ENCODE peak calls at places on chromosomes 6 and 20, in six cellular contexts. One of them, this sample, is unnamed.

GRCh38 chr20:20786428-20786827 is 74.0 kb upstream of the RALGAPA2 start:
- DNase-seq in T-cell: no peak
- DNase-seq in sigmoid colon: no peak
- DNase-seq in CD8-positive, alpha-beta T cell: no peak
- DNase-seq in coronary artery: no peak
- DNase-seq in NB4: peak
- DNase-seq in this sample: no peak

GRCh38 chr6:112015725-112016124 is 38.2 kb upstream of the CCN6 start:
- DNase-seq in sigmoid colon: no peak
- DNase-seq in T-cell: no peak
- DNase-seq in coronary artery: no peak
- DNase-seq in NB4: no peak
- DNase-seq in CD8-positive, alpha-beta T cell: no peak
- DNase-seq in this sample: no peak

GRCh38 chr20:63588641-63589041 is 14.6 kb upstream of the HELZ2 start:
- DNase-seq in coronary artery: no peak
- DNase-seq in T-cell: no peak
- DNase-seq in sigmoid colon: no peak
- DNase-seq in CD8-positive, alpha-beta T cell: no peak
- DNase-seq in NB4: no peak
- DNase-seq in this sample: no peak

GRCh38 chr6:155628315-155628714 is 172.7 kb upstream of the NOX3 start:
- DNase-seq in T-cell: no peak
- DNase-seq in NB4: no peak
- DNase-seq in CD8-positive, alpha-beta T cell: no peak
- DNase-seq in sigmoid colon: no peak
- DNase-seq in coronary artery: no peak
- DNase-seq in this sample: no peak

GRCh38 chr6:44030812-44031454 is 96.3 kb downstream of the MRPL14 start:
- DNase-seq in CD8-positive, alpha-beta T cell: no peak
- DNase-seq in T-cell: no peak
- DNase-seq in NB4: no peak
- DNase-seq in coronary artery: peak
- DNase-seq in sigmoid colon: peak
- DNase-seq in this sample: no peak

GRCh38 chr6:111581957-111582356 is 23.7 kb downstream of the TRAF3IP2 start:
- DNase-seq in coronary artery: no peak
- DNase-seq in sigmoid colon: no peak
- DNase-seq in NB4: no peak
- DNase-seq in T-cell: no peak
- DNase-seq in CD8-positive, alpha-beta T cell: no peak
- DNase-seq in this sample: no peak

GRCh38 chr6:13368716-13369115 is 40.4 kb upstream of the TBC1D7 start:
- DNase-seq in sigmoid colon: no peak
- DNase-seq in NB4: no peak
- DNase-seq in T-cell: no peak
- DNase-seq in coronary artery: no peak
- DNase-seq in CD8-positive, alpha-beta T cell: no peak
- DNase-seq in this sample: no peak

GRCh38 chr20:58787211-58788067 is 63.3 kb downstream of the GNAS-AS1 start:
- DNase-seq in CD8-positive, alpha-beta T cell: no peak
- DNase-seq in sigmoid colon: no peak
- DNase-seq in NB4: peak
- DNase-seq in coronary artery: no peak
- DNase-seq in T-cell: no peak
- DNase-seq in this sample: no peak

GRCh38 chr6:163992701-163993100 is 578.2 kb downstream of the QKI start:
- DNase-seq in NB4: no peak
- DNase-seq in sigmoid colon: no peak
- DNase-seq in T-cell: no peak
- DNase-seq in CD8-positive, alpha-beta T cell: no peak
- DNase-seq in coronary artery: no peak
- DNase-seq in this sample: no peak

GRCh38 chr6:11317885-11318771 is 85.7 kb upstream of the NEDD9 start:
- DNase-seq in NB4: peak
- DNase-seq in coronary artery: peak
- DNase-seq in CD8-positive, alpha-beta T cell: peak
- DNase-seq in T-cell: peak
- DNase-seq in sigmoid colon: peak
- DNase-seq in this sample: no peak

GRCh38 chr6:157266274-157267101 is 56.8 kb downstream of the TMEM242 start:
- DNase-seq in CD8-positive, alpha-beta T cell: no peak
- DNase-seq in coronary artery: no peak
- DNase-seq in T-cell: no peak
- DNase-seq in sigmoid colon: peak
- DNase-seq in NB4: no peak
- DNase-seq in this sample: no peak

GRCh38 chr20:20552076-20552475 is 160.4 kb downstream of the RALGAPA2 start:
- DNase-seq in sigmoid colon: no peak
- DNase-seq in coronary artery: no peak
- DNase-seq in CD8-positive, alpha-beta T cell: no peak
- DNase-seq in T-cell: no peak
- DNase-seq in NB4: no peak
- DNase-seq in this sample: no peak

GRCh38 chr20:10857362-10858070 is 183.7 kb upstream of the JAG1 start:
- DNase-seq in T-cell: no peak
- DNase-seq in CD8-positive, alpha-beta T cell: no peak
- DNase-seq in NB4: peak
- DNase-seq in coronary artery: no peak
- DNase-seq in sigmoid colon: no peak
- DNase-seq in this sample: no peak

GRCh38 chr6:104332407-104332806 is 527.3 kb downstream of the HACE1 start:
- DNase-seq in sigmoid colon: no peak
- DNase-seq in CD8-positive, alpha-beta T cell: no peak
- DNase-seq in coronary artery: no peak
- DNase-seq in T-cell: no peak
- DNase-seq in NB4: no peak
- DNase-seq in this sample: no peak

GRCh38 chr6:81265106-81265505 is 487.4 kb downstream of the TENT5A start:
- DNase-seq in sigmoid colon: peak
- DNase-seq in NB4: no peak
- DNase-seq in CD8-positive, alpha-beta T cell: no peak
- DNase-seq in coronary artery: peak
- DNase-seq in T-cell: no peak
- DNase-seq in this sample: no peak

GRCh38 chr20:44033344-44033743 is 118.7 kb downstream of the TOX2 start:
- DNase-seq in sigmoid colon: peak
- DNase-seq in NB4: peak
- DNase-seq in T-cell: no peak
- DNase-seq in coronary artery: no peak
- DNase-seq in CD8-positive, alpha-beta T cell: no peak
- DNase-seq in this sample: no peak

GRCh38 chr6:88349511-88349910 is 183.4 kb upstream of the CNR1 start:
- DNase-seq in NB4: no peak
- DNase-seq in sigmoid colon: no peak
- DNase-seq in coronary artery: no peak
- DNase-seq in CD8-positive, alpha-beta T cell: no peak
- DNase-seq in T-cell: no peak
- DNase-seq in this sample: no peak

GRCh38 chr20:52484438-52484837 is 292.9 kb upstream of the ZFP64 start:
- DNase-seq in coronary artery: no peak
- DNase-seq in NB4: no peak
- DNase-seq in sigmoid colon: no peak
- DNase-seq in CD8-positive, alpha-beta T cell: no peak
- DNase-seq in T-cell: no peak
- DNase-seq in this sample: no peak

GRCh38 chr20:22921595-22922421 is 113.3 kb upstream of the SSTR4 start:
- DNase-seq in sigmoid colon: no peak
- DNase-seq in T-cell: no peak
- DNase-seq in NB4: peak
- DNase-seq in coronary artery: no peak
- DNase-seq in CD8-positive, alpha-beta T cell: no peak
- DNase-seq in this sample: no peak

GRCh38 chr6:38375341-38375740 is 264.4 kb downstream of the BTBD9 start:
- DNase-seq in CD8-positive, alpha-beta T cell: no peak
- DNase-seq in sigmoid colon: no peak
- DNase-seq in T-cell: no peak
- DNase-seq in coronary artery: no peak
- DNase-seq in NB4: no peak
- DNase-seq in this sample: no peak

GRCh38 chr6:116497089-116497676 is 14.3 kb upstream of the CALHM5 start:
- DNase-seq in sigmoid colon: no peak
- DNase-seq in coronary artery: no peak
- DNase-seq in NB4: no peak
- DNase-seq in T-cell: no peak
- DNase-seq in CD8-positive, alpha-beta T cell: no peak
- DNase-seq in this sample: no peak

GRCh38 chr6:37033255-37033654 is 27.8 kb downstream of the FGD2 start:
- DNase-seq in T-cell: no peak
- DNase-seq in sigmoid colon: no peak
- DNase-seq in NB4: no peak
- DNase-seq in CD8-positive, alpha-beta T cell: no peak
- DNase-seq in coronary artery: no peak
- DNase-seq in this sample: no peak

This sample was measured in naive thymus-derived CD4-positive, alpha-beta T cell.